ENCODE peak calls at places on chromosomes 4 and X, in ten cellular contexts. F is cardiac fibroblast; Z is stimulated activated CD4-positive, alpha-beta T cell treated with anti-CD3 and anti-CD28 coated beads, Interleukin-12 subunit alpha, Interleukin-12 subunit beta, amount 100 ng/mL, for 4 hours; P is hepatic stellate cell; C is fibroblast of lung; X is EH; D is GM12865; A is right lobe of liver; K is naive thymus-derived CD8-positive, alpha-beta T cell; M is GOT3. S is an unnamed sample.

GRCh38 chr4:108751321-108751720 is 11.5 kb downstream of the ETNPPL start:
- DNase-seq in Z (no peak), A (no peak), P (no peak), F (no peak), M (no peak), X (no peak), K (no peak), C (no peak), D (no peak), S (no peak)

GRCh38 chr4:151983854-151984253 is 223.0 kb upstream of the GATB start:
- DNase-seq in D (no peak), M (no peak), C (peak), Z (no peak), A (no peak), F (no peak), P (no peak), K (no peak), X (no peak), S (no peak)

GRCh38 chr4:138051157-138051556 is 191.0 kb downstream of the SLC7A11 start:
- DNase-seq in K (no peak), C (peak), X (peak), F (no peak), P (peak), M (no peak), D (no peak), A (no peak), Z (no peak), S (no peak)

GRCh38 chrX:43633081-43633480 is 23.0 kb upstream of the MAOA start:
- DNase-seq in M (no peak), K (no peak), Z (no peak), P (no peak), A (no peak), C (no peak), F (no peak), X (no peak), D (no peak), S (no peak)

GRCh38 chr4:106365613-106366012 is 3.0 kb downstream of the GIMD1 start:
- DNase-seq in F (peak), M (no peak), A (no peak), C (peak), D (no peak), P (peak), K (no peak), Z (no peak), X (peak), S (no peak)

GRCh38 chr4:120921456-120922389 is 803 bp downstream of the PRDM5 start:
- DNase-seq in F (peak), D (no peak), K (peak), C (peak), X (peak), Z (peak), A (peak), P (peak), M (no peak), S (peak)

GRCh38 chrX:45300638-45301037 is 100.0 kb upstream of the DIPK2B start:
- DNase-seq in F (no peak), M (no peak), X (no peak), D (no peak), K (no peak), Z (no peak), A (no peak), C (no peak), P (no peak), S (no peak)

GRCh38 chrX:129833153-129834004 is 10.3 kb downstream of the ZDHHC9 start:
- DNase-seq in F (peak), X (peak), C (peak), D (no peak), Z (no peak), M (no peak), K (no peak), A (no peak), P (no peak), S (peak)

GRCh38 chr4:150072906-150073714 is 5.1 kb upstream of the DCLK2 start:
- DNase-seq in A (no peak), F (peak), M (no peak), D (no peak), C (peak), Z (no peak), X (peak), P (peak), K (no peak), S (no peak)